ENCODE peak calls at places on chromosomes 4 and X, in four cellular contexts. One of them, this sample, is unnamed.
A peak's percentile ranks its signal among the peaks of the same experiment; 100 is the strongest.

GRCh38 chr4:5843573-5844239 is 49.2 kb downstream of the CRMP1 start:
- DNase-seq in activated effector memory CD4-positive, alpha-beta T cell treated with Interleukin-2 at 50 U/mL for 16 hours: no peak
- DNase-seq in stimulated activated CD4-positive, alpha-beta T cell treated with anti-CD3 and anti-CD28 coated beads, Interleukin-12 subunit alpha, Interleukin-12 subunit beta, amount 100 ng/mL, for 48 hours: no peak
- DNase-seq in GM13977: no peak
- DNase-seq in this sample: no peak

GRCh38 chrX:155086202-155086840 is 15.0 kb downstream of the BRCC3 start:
- DNase-seq in activated effector memory CD4-positive, alpha-beta T cell treated with Interleukin-2 at 50 U/mL for 16 hours: no peak
- DNase-seq in stimulated activated CD4-positive, alpha-beta T cell treated with anti-CD3 and anti-CD28 coated beads, Interleukin-12 subunit alpha, Interleukin-12 subunit beta, amount 100 ng/mL, for 48 hours: no peak
- DNase-seq in GM13977: no peak
- DNase-seq in this sample: no peak

GRCh38 chrX:39907964-39908616 is 189.7 kb downstream of the BCOR start:
- DNase-seq in activated effector memory CD4-positive, alpha-beta T cell treated with Interleukin-2 at 50 U/mL for 16 hours: no peak
- DNase-seq in stimulated activated CD4-positive, alpha-beta T cell treated with anti-CD3 and anti-CD28 coated beads, Interleukin-12 subunit alpha, Interleukin-12 subunit beta, amount 100 ng/mL, for 48 hours: no peak
- DNase-seq in GM13977: peak; percentile 47
- DNase-seq in this sample: peak; percentile 5

GRCh38 chr4:3447431-3448395 is 5.9 kb downstream of the HGFAC start:
- DNase-seq in activated effector memory CD4-positive, alpha-beta T cell treated with Interleukin-2 at 50 U/mL for 16 hours: no peak
- DNase-seq in stimulated activated CD4-positive, alpha-beta T cell treated with anti-CD3 and anti-CD28 coated beads, Interleukin-12 subunit alpha, Interleukin-12 subunit beta, amount 100 ng/mL, for 48 hours: no peak
- DNase-seq in GM13977: no peak
- DNase-seq in this sample: no peak

GRCh38 chr4:182699825-182700224 is 217.4 kb downstream of the DCTD start:
- DNase-seq in activated effector memory CD4-positive, alpha-beta T cell treated with Interleukin-2 at 50 U/mL for 16 hours: no peak
- DNase-seq in stimulated activated CD4-positive, alpha-beta T cell treated with anti-CD3 and anti-CD28 coated beads, Interleukin-12 subunit alpha, Interleukin-12 subunit beta, amount 100 ng/mL, for 48 hours: no peak
- DNase-seq in GM13977: no peak
- DNase-seq in this sample: no peak

GRCh38 chr4:8310306-8310705 is 40.8 kb downstream of the HTRA3 start:
- DNase-seq in activated effector memory CD4-positive, alpha-beta T cell treated with Interleukin-2 at 50 U/mL for 16 hours: no peak
- DNase-seq in stimulated activated CD4-positive, alpha-beta T cell treated with anti-CD3 and anti-CD28 coated beads, Interleukin-12 subunit alpha, Interleukin-12 subunit beta, amount 100 ng/mL, for 48 hours: no peak
- DNase-seq in GM13977: no peak
- DNase-seq in this sample: no peak

GRCh38 chrX:49232525-49232924 is 615 bp downstream of the CACNA1F start:
- DNase-seq in activated effector memory CD4-positive, alpha-beta T cell treated with Interleukin-2 at 50 U/mL for 16 hours: no peak
- DNase-seq in stimulated activated CD4-positive, alpha-beta T cell treated with anti-CD3 and anti-CD28 coated beads, Interleukin-12 subunit alpha, Interleukin-12 subunit beta, amount 100 ng/mL, for 48 hours: no peak
- DNase-seq in GM13977: no peak
- DNase-seq in this sample: no peak

GRCh38 chr4:24645765-24646550 is 61.6 kb upstream of the DHX15 start:
- DNase-seq in activated effector memory CD4-positive, alpha-beta T cell treated with Interleukin-2 at 50 U/mL for 16 hours: no peak
- DNase-seq in stimulated activated CD4-positive, alpha-beta T cell treated with anti-CD3 and anti-CD28 coated beads, Interleukin-12 subunit alpha, Interleukin-12 subunit beta, amount 100 ng/mL, for 48 hours: no peak
- DNase-seq in GM13977: no peak
- DNase-seq in this sample: no peak

GRCh38 chr4:56611501-56611900 is 69.6 kb downstream of the HOPX start:
- DNase-seq in activated effector memory CD4-positive, alpha-beta T cell treated with Interleukin-2 at 50 U/mL for 16 hours: no peak
- DNase-seq in stimulated activated CD4-positive, alpha-beta T cell treated with anti-CD3 and anti-CD28 coated beads, Interleukin-12 subunit alpha, Interleukin-12 subunit beta, amount 100 ng/mL, for 48 hours: no peak
- DNase-seq in GM13977: no peak
- DNase-seq in this sample: no peak

GRCh38 chrX:19931146-19931545 is 43.7 kb upstream of the SH3KBP1 start:
- DNase-seq in activated effector memory CD4-positive, alpha-beta T cell treated with Interleukin-2 at 50 U/mL for 16 hours: no peak
- DNase-seq in stimulated activated CD4-positive, alpha-beta T cell treated with anti-CD3 and anti-CD28 coated beads, Interleukin-12 subunit alpha, Interleukin-12 subunit beta, amount 100 ng/mL, for 48 hours: no peak
- DNase-seq in GM13977: no peak
- DNase-seq in this sample: no peak

GRCh38 chrX:10854594-10854993 is 234.2 kb upstream of the MID1 start:
- DNase-seq in activated effector memory CD4-positive, alpha-beta T cell treated with Interleukin-2 at 50 U/mL for 16 hours: no peak
- DNase-seq in stimulated activated CD4-positive, alpha-beta T cell treated with anti-CD3 and anti-CD28 coated beads, Interleukin-12 subunit alpha, Interleukin-12 subunit beta, amount 100 ng/mL, for 48 hours: no peak
- DNase-seq in GM13977: no peak
- DNase-seq in this sample: no peak

GRCh38 chrX:12488781-12489180 is 302.4 kb upstream of the PRPS2 start:
- DNase-seq in activated effector memory CD4-positive, alpha-beta T cell treated with Interleukin-2 at 50 U/mL for 16 hours: no peak
- DNase-seq in stimulated activated CD4-positive, alpha-beta T cell treated with anti-CD3 and anti-CD28 coated beads, Interleukin-12 subunit alpha, Interleukin-12 subunit beta, amount 100 ng/mL, for 48 hours: no peak
- DNase-seq in GM13977: no peak
- DNase-seq in this sample: no peak

GRCh38 chr4:113312529-113312928 is 263.1 kb downstream of the ANK2 start:
- DNase-seq in activated effector memory CD4-positive, alpha-beta T cell treated with Interleukin-2 at 50 U/mL for 16 hours: no peak
- DNase-seq in stimulated activated CD4-positive, alpha-beta T cell treated with anti-CD3 and anti-CD28 coated beads, Interleukin-12 subunit alpha, Interleukin-12 subunit beta, amount 100 ng/mL, for 48 hours: no peak
- DNase-seq in GM13977: no peak
- DNase-seq in this sample: no peak

GRCh38 chrX:131543774-131544173 is at the start of gene OR13H1:
- DNase-seq in activated effector memory CD4-positive, alpha-beta T cell treated with Interleukin-2 at 50 U/mL for 16 hours: no peak
- DNase-seq in stimulated activated CD4-positive, alpha-beta T cell treated with anti-CD3 and anti-CD28 coated beads, Interleukin-12 subunit alpha, Interleukin-12 subunit beta, amount 100 ng/mL, for 48 hours: no peak
- DNase-seq in GM13977: no peak
- DNase-seq in this sample: no peak

GRCh38 chr4:140641789-140642439 is 73.2 kb upstream of the UCP1 start:
- DNase-seq in activated effector memory CD4-positive, alpha-beta T cell treated with Interleukin-2 at 50 U/mL for 16 hours: no peak
- DNase-seq in stimulated activated CD4-positive, alpha-beta T cell treated with anti-CD3 and anti-CD28 coated beads, Interleukin-12 subunit alpha, Interleukin-12 subunit beta, amount 100 ng/mL, for 48 hours: no peak
- DNase-seq in GM13977: no peak
- DNase-seq in this sample: no peak

GRCh38 chr4:182716207-182716606 is 201.0 kb downstream of the DCTD start:
- DNase-seq in activated effector memory CD4-positive, alpha-beta T cell treated with Interleukin-2 at 50 U/mL for 16 hours: no peak
- DNase-seq in stimulated activated CD4-positive, alpha-beta T cell treated with anti-CD3 and anti-CD28 coated beads, Interleukin-12 subunit alpha, Interleukin-12 subunit beta, amount 100 ng/mL, for 48 hours: no peak
- DNase-seq in GM13977: no peak
- DNase-seq in this sample: no peak

GRCh38 chr4:119039779-119040178 is 95.9 kb upstream of the MYOZ2 start:
- DNase-seq in activated effector memory CD4-positive, alpha-beta T cell treated with Interleukin-2 at 50 U/mL for 16 hours: no peak
- DNase-seq in stimulated activated CD4-positive, alpha-beta T cell treated with anti-CD3 and anti-CD28 coated beads, Interleukin-12 subunit alpha, Interleukin-12 subunit beta, amount 100 ng/mL, for 48 hours: no peak
- DNase-seq in GM13977: no peak
- DNase-seq in this sample: no peak

GRCh38 chr4:95869961-95870500 is 30.1 kb downstream of the PDHA2 start:
- DNase-seq in activated effector memory CD4-positive, alpha-beta T cell treated with Interleukin-2 at 50 U/mL for 16 hours: no peak
- DNase-seq in stimulated activated CD4-positive, alpha-beta T cell treated with anti-CD3 and anti-CD28 coated beads, Interleukin-12 subunit alpha, Interleukin-12 subunit beta, amount 100 ng/mL, for 48 hours: no peak
- DNase-seq in GM13977: no peak
- DNase-seq in this sample: no peak

GRCh38 chr4:73387552-73387951 is 16.5 kb upstream of the ALB start:
- DNase-seq in activated effector memory CD4-positive, alpha-beta T cell treated with Interleukin-2 at 50 U/mL for 16 hours: no peak
- DNase-seq in stimulated activated CD4-positive, alpha-beta T cell treated with anti-CD3 and anti-CD28 coated beads, Interleukin-12 subunit alpha, Interleukin-12 subunit beta, amount 100 ng/mL, for 48 hours: no peak
- DNase-seq in GM13977: peak; percentile 4
- DNase-seq in this sample: no peak

GRCh38 chr4:26308573-26308972 is 12.2 kb upstream of the RBPJ start:
- DNase-seq in activated effector memory CD4-positive, alpha-beta T cell treated with Interleukin-2 at 50 U/mL for 16 hours: no peak
- DNase-seq in stimulated activated CD4-positive, alpha-beta T cell treated with anti-CD3 and anti-CD28 coated beads, Interleukin-12 subunit alpha, Interleukin-12 subunit beta, amount 100 ng/mL, for 48 hours: no peak
- DNase-seq in GM13977: no peak
- DNase-seq in this sample: no peak

GRCh38 chrX:17741123-17741511 is 3.8 kb downstream of the SCML1 start:
- DNase-seq in activated effector memory CD4-positive, alpha-beta T cell treated with Interleukin-2 at 50 U/mL for 16 hours: no peak
- DNase-seq in stimulated activated CD4-positive, alpha-beta T cell treated with anti-CD3 and anti-CD28 coated beads, Interleukin-12 subunit alpha, Interleukin-12 subunit beta, amount 100 ng/mL, for 48 hours: no peak
- DNase-seq in GM13977: no peak
- DNase-seq in this sample: no peak

GRCh38 chr4:53711916-53712315 is 120.6 kb upstream of the LNX1 start:
- DNase-seq in activated effector memory CD4-positive, alpha-beta T cell treated with Interleukin-2 at 50 U/mL for 16 hours: no peak
- DNase-seq in stimulated activated CD4-positive, alpha-beta T cell treated with anti-CD3 and anti-CD28 coated beads, Interleukin-12 subunit alpha, Interleukin-12 subunit beta, amount 100 ng/mL, for 48 hours: no peak
- DNase-seq in GM13977: no peak
- DNase-seq in this sample: no peak

GRCh38 chrX:40082447-40083119 is 15.2 kb downstream of the BCOR start:
- DNase-seq in activated effector memory CD4-positive, alpha-beta T cell treated with Interleukin-2 at 50 U/mL for 16 hours: no peak
- DNase-seq in stimulated activated CD4-positive, alpha-beta T cell treated with anti-CD3 and anti-CD28 coated beads, Interleukin-12 subunit alpha, Interleukin-12 subunit beta, amount 100 ng/mL, for 48 hours: no peak
- DNase-seq in GM13977: no peak
- DNase-seq in this sample: no peak

GRCh38 chr4:74038161-74039064 is at the start of gene CXCL3:
- DNase-seq in activated effector memory CD4-positive, alpha-beta T cell treated with Interleukin-2 at 50 U/mL for 16 hours: no peak
- DNase-seq in stimulated activated CD4-positive, alpha-beta T cell treated with anti-CD3 and anti-CD28 coated beads, Interleukin-12 subunit alpha, Interleukin-12 subunit beta, amount 100 ng/mL, for 48 hours: no peak
- DNase-seq in GM13977: peak; percentile 7
- DNase-seq in this sample: no peak

GRCh38 chr4:62711575-62711974 is 1511.4 kb downstream of the ADGRL3 start:
- DNase-seq in activated effector memory CD4-positive, alpha-beta T cell treated with Interleukin-2 at 50 U/mL for 16 hours: no peak
- DNase-seq in stimulated activated CD4-positive, alpha-beta T cell treated with anti-CD3 and anti-CD28 coated beads, Interleukin-12 subunit alpha, Interleukin-12 subunit beta, amount 100 ng/mL, for 48 hours: no peak
- DNase-seq in GM13977: no peak
- DNase-seq in this sample: no peak

GRCh38 chr4:163473130-163473529 is 424 bp downstream of the TKTL2 start:
- DNase-seq in activated effector memory CD4-positive, alpha-beta T cell treated with Interleukin-2 at 50 U/mL for 16 hours: no peak
- DNase-seq in stimulated activated CD4-positive, alpha-beta T cell treated with anti-CD3 and anti-CD28 coated beads, Interleukin-12 subunit alpha, Interleukin-12 subunit beta, amount 100 ng/mL, for 48 hours: no peak
- DNase-seq in GM13977: no peak
- DNase-seq in this sample: no peak

GRCh38 chr4:79663157-79663556 is 255.1 kb upstream of the GK2 start:
- DNase-seq in activated effector memory CD4-positive, alpha-beta T cell treated with Interleukin-2 at 50 U/mL for 16 hours: no peak
- DNase-seq in stimulated activated CD4-positive, alpha-beta T cell treated with anti-CD3 and anti-CD28 coated beads, Interleukin-12 subunit alpha, Interleukin-12 subunit beta, amount 100 ng/mL, for 48 hours: no peak
- DNase-seq in GM13977: no peak
- DNase-seq in this sample: no peak